ENCODE peak calls at places on chromosomes 12 and 14, in four cellular contexts. L, T, M and P are unnamed samples.

GRCh38 chr12:95548539-95549391 is 2.5 kb downstream of the USP44 start:
- DNase-seq in T (peak; percentile 83), L (peak; percentile 52), M (peak; percentile 76), P (peak; percentile 87)

GRCh38 chr14:77663289-77663688 is 44.5 kb downstream of the ALKBH1 start:
- DNase-seq in L (no peak), T (no peak), M (no peak), P (no peak)

GRCh38 chr12:38144601-38145436 is 171.8 kb upstream of the ALG10B start:
- DNase-seq in L (no peak), T (no peak), M (no peak), P (no peak)

GRCh38 chr14:64508215-64508776 is 3.7 kb downstream of the ZBTB1 start:
- DNase-seq in T (no peak), M (no peak), L (no peak), P (no peak)

GRCh38 chr14:36221097-36221496 is 44.6 kb upstream of the PTCSC3 start:
- DNase-seq in T (no peak), L (no peak), M (no peak), P (no peak)

GRCh38 chr14:22900088-22900799 is 17.2 kb downstream of the REM2 start:
- DNase-seq in L (peak; percentile 36), T (no peak), M (no peak), P (no peak)

GRCh38 chr12:31853977-31854376 is 105.2 kb upstream of the RESF1 start:
- DNase-seq in L (no peak), T (no peak), M (no peak), P (no peak)

GRCh38 chr12:47903927-47904646 is 707 bp downstream of the VDR start:
- DNase-seq in T (peak; percentile 79), M (peak; percentile 73), L (peak; percentile 46), P (peak; percentile 91)

GRCh38 chr14:33484264-33484663 is 466.6 kb downstream of the EGLN3 start:
- DNase-seq in T (no peak), L (no peak), M (no peak), P (no peak)

GRCh38 chr14:39102969-39103957 is at the start of gene SEC23A:
- DNase-seq in T (peak; percentile 95), M (peak; percentile 95), L (peak; percentile 77), P (peak; percentile 94)

GRCh38 chr12:45462506-45462905 is 246.6 kb downstream of the ANO6 start:
- DNase-seq in L (no peak), M (no peak), T (no peak), P (no peak)

GRCh38 chr12:29429999-29430698 is 49.2 kb upstream of the ERGIC2 start:
- DNase-seq in L (no peak), M (peak; percentile 39), T (no peak), P (no peak)

GRCh38 chr12:29428630-29429029 is 47.7 kb upstream of the ERGIC2 start:
- DNase-seq in M (no peak), T (no peak), L (no peak), P (no peak)

GRCh38 chr12:29425722-29426121 is 44.8 kb upstream of the ERGIC2 start:
- DNase-seq in T (no peak), M (no peak), L (no peak), P (no peak)

GRCh38 chr12:29426516-29426915 is 45.5 kb upstream of the ERGIC2 start:
- DNase-seq in M (no peak), L (no peak), T (no peak), P (no peak)

DNA sequence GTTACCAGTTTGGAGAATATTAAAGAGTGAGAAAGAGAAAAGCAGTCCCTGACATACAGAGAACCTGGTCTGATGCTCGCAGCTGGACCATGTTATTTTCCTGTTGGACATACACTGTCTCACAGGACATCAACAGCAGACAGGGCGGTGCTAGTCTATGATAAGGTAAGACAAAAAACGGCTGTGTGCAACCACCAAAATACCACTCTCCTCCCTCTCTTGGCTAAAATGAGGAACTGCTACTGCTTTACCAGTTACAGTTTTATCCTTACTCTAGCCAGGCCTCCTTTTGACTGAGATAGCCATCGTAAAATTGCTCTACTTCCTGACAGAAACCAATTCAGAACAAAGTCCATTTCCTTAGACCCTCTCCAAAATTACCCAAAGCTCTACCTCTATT is 47.0 kb upstream of the ERGIC2 start:
- DNase-seq in T (no peak), M (no peak), L (no peak), P (no peak)
- TF ChIP-seq CTCF in T (no peak), M (peak; percentile 16), L (peak; percentile 63), P (peak; percentile 10)

GRCh38 chr12:26863515-26863914 is 30.5 kb upstream of the ITPR2 start:
- DNase-seq in M (no peak), T (no peak), L (no peak), P (no peak)
- TF ChIP-seq CTCF in M (peak; percentile 25), T (no peak), L (no peak), P (no peak)

DNA sequence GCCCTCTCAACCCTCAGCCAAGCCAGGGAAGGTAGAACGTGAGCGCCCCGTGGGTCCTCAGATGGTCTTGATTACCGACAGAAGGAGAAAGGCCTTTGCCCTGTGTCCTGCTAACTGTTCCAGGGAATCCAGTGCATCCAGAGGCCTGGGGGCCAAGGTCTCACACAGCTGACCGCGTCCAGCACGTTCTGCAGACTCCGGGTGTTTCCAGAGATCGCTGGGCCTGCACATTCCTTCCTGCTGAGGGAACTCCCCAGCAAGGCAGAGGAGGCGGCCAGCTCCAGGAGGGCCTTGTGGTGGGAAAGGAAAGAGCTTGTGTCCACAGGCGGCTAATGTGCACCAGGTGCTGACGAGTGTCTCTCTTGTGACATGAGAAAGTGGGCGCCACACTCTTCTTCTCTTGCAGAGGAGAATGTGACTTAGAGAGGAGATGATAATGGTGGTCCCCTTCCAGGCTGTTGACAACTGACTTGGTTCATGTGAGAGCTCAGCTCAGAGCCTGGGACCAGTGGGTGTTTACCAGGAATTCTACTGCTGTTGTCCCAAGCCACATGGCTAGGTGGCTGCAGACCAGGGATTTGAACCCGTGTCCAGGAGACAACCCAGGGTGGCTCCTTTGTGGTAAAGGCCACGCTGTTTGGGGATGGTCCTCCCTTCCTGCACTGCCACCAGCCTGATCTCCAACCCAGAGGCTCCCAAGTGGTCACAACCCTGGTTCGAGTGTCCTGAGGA is 46.8 kb upstream of the DLK1 start:
- DNase-seq in M (no peak), L (no peak), T (peak; percentile 86), P (no peak)
- TF ChIP-seq CTCF in M (no peak), L (no peak), T (peak; percentile 12), P (no peak)

DNA sequence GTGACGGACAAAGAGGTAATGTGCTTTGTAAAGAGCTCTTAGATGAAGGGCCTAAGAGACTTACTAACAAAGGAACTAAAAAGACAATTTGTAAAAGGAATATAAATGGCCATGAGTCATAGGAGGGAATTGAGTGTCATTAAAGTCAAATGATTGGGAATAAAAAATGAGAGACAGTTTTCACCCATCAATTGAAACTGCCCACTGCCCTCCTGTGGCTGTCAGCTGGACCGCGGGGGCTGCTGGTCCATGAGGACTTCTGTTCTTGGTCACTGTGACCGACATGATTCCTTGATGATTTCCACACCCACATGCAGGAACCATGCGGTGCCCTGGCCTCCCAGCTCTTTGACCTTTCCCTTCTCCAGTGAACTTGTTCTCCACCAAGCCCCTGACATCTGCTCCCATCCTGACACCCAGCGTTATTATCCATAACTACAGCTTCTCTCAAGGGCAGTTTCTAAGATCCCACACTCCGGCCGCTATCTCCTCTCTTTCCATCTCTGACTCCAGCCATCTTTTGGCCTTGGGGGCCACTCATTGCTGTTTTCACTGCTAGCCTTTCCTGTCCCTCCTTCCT is 48.4 kb downstream of the C12orf75 start:
- DNase-seq in M (no peak), T (no peak), L (no peak), P (no peak)
- TF ChIP-seq CTCF in M (no peak), T (no peak), L (no peak), P (no peak)

GRCh38 chr14:21072102-21072501 is 2.0 kb downstream of the ARHGEF40 start:
- DNase-seq in M (no peak), T (no peak), L (no peak), P (no peak)
- TF ChIP-seq CTCF in M (no peak), T (no peak), L (no peak), P (no peak)

GRCh38 chr14:55432628-55433027 is 7.8 kb downstream of the TBPL2 start:
- DNase-seq in T (no peak), M (no peak), L (no peak), P (no peak)
- TF ChIP-seq CTCF in T (no peak), M (no peak), L (no peak), P (no peak)

GRCh38 chr12:8658361-8658760 is 4.3 kb downstream of the MFAP5 start:
- DNase-seq in T (no peak), L (no peak), M (no peak), P (no peak)

GRCh38 chr12:8661016-8661415 is 1.6 kb downstream of the MFAP5 start:
- DNase-seq in T (peak; percentile 39), M (no peak), L (no peak), P (no peak)

DNA sequence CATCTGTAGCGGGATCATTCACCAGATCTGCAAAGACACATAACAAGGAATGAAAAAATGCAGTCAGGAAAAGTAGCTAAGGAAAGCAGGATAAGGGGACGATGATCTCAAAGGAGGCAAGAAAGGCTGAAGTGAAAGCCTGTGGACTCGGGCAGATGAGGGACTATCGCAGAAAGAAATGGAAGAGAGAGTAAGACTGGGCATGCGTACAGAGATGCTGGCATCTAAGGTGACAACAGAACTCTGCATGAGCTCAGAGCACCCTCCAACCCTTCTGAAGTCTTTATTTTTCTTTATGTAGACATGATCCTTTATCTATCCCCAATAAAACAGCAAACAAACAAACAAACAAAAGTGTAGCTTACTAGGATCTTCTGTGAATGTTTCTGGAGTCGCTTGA is 7.2 kb downstream of the MFAP5 start:
- DNase-seq in M (no peak), L (no peak), T (no peak), P (no peak)
- TF ChIP-seq CTCF in M (no peak), L (no peak), T (no peak), P (no peak)

GRCh38 chr12:56599797-56600196 is 30.3 kb downstream of the BAZ2A start:
- DNase-seq in T (peak; percentile 48), L (no peak), M (peak; percentile 74), P (peak; percentile 72)

GRCh38 chr12:56602239-56602638 is 27.9 kb downstream of the BAZ2A start:
- DNase-seq in T (no peak), M (no peak), L (no peak), P (no peak)

GRCh38 chr12:56599041-56599440 is 31.1 kb downstream of the BAZ2A start:
- DNase-seq in L (no peak), T (peak; percentile 45), M (no peak), P (no peak)

GRCh38 chr12:56600753-56601152 is 29.4 kb downstream of the BAZ2A start:
- DNase-seq in T (no peak), L (no peak), M (peak; percentile 61), P (no peak)

DNA sequence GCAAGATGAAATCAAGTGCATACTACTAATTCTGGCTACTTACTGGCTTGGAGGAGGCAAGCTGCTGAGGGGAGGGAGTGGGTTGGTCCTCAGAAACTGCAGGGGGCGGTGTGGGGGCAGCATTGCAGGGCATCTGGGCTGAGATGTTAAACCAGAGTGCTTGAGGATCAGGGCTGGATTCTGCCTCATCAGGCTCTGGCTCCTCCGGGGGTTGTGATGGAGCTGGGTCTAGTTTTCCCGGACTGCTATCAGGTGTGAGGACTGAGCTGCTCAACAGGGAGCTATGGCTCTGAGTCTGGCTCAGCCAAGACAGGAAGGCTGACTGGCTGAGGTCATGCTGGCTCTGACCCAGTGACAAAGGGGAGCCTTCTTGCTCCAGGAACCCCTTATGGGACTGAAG is 28.6 kb downstream of the BAZ2A start:
- DNase-seq in M (no peak), L (peak; percentile 29), T (no peak), P (no peak)
- TF ChIP-seq CTCF in M (no peak), L (no peak), T (no peak), P (no peak)

DNA sequence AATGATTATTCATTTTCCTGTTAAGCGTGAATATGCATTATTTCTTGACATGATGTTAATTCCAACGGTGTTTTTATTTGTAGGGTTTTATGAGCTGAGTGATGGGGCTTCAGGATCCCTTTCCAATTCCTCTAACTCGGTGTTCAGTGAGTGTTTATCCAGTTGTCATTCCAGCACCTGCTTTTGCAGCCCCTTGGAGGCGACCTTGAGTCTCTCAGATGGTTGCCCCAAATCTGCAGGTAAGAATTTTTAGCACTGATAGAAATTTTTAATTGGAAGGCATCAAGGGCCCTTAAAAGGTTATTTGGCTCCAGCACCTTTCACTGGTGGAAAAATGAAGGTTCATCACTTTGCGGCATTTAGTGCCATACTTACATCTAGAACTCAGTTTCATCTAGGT is 3.7 kb downstream of the DACT1 start:
- DNase-seq in M (no peak), T (no peak), L (no peak), P (no peak)
- TF ChIP-seq CTCF in M (no peak), T (no peak), L (no peak), P (no peak)